ENCODE peak calls at places on chromosomes 5 and 9, in ten cellular contexts. H is thoracic aorta, S is HFF-Myc, R is BJ, L is HCT116, B is tibial artery, G is bronchial epithelial cell, V is stomach, Q is B cell, A is astrocyte of the cerebellum. M is an unnamed sample.
A peak's percentile ranks its signal among the peaks of the same experiment; 100 is the strongest.

GRCh38 chr5:4065472-4066320 is 470.1 kb downstream of the IRX1 start:
- DNase-seq in H (no peak), S (no peak), R (no peak), L (no peak), B (no peak), G (no peak), V (no peak), Q (no peak), A (no peak), M (no peak)

GRCh38 chr5:195401-196160 is 4.3 kb downstream of the LRRC14B start:
- DNase-seq in H (no peak), S (no peak), R (no peak), L (no peak), B (peak; percentile 55), G (no peak), V (no peak), Q (no peak), A (no peak), M (no peak)

GRCh38 chr9:31142456-31142855 is 1242.0 kb upstream of the ACO1 start:
- DNase-seq in H (no peak), S (no peak), R (no peak), L (no peak), B (no peak), G (no peak), V (no peak), Q (no peak), A (no peak), M (no peak)

GRCh38 chr5:89866410-89866809 is 543.1 kb downstream of the CETN3 start:
- DNase-seq in H (no peak), S (no peak), R (no peak), L (no peak), B (no peak), G (no peak), V (no peak), Q (no peak), A (no peak), M (no peak)

GRCh38 chr5:9212605-9213004 is 333.3 kb downstream of the SEMA5A start:
- DNase-seq in H (no peak), S (no peak), R (no peak), L (no peak), B (no peak), G (peak; percentile 64), V (no peak), Q (no peak), A (no peak), M (no peak)

GRCh38 chr9:91681461-91682305 is 258.1 kb upstream of the NFIL3 start:
- DNase-seq in H (no peak), S (no peak), R (no peak), L (peak; percentile 45), B (peak; percentile 77), G (peak; percentile 30), V (peak; percentile 82), Q (peak; percentile 77), A (peak; percentile 53), M (peak; percentile 72)

GRCh38 chr9:120904061-120904998 is 22.3 kb downstream of the TRAF1 start:
- DNase-seq in H (no peak), S (no peak), R (no peak), L (no peak), B (no peak), G (no peak), V (no peak), Q (peak; percentile 77), A (no peak), M (no peak)

GRCh38 chr5:171313481-171314206 is 4.6 kb downstream of the TLX3 start:
- DNase-seq in H (no peak), S (no peak), R (no peak), L (no peak), B (peak; percentile 38), G (no peak), V (no peak), Q (no peak), A (no peak), M (no peak)

GRCh38 chr5:9892696-9893095 is 262.5 kb upstream of the TAS2R1 start:
- DNase-seq in H (no peak), S (no peak), R (no peak), L (no peak), B (no peak), G (no peak), V (no peak), Q (no peak), A (no peak), M (no peak)

GRCh38 chr5:29744618-29745017 is 1448.9 kb upstream of the CDH6 start:
- DNase-seq in H (no peak), S (no peak), R (no peak), L (no peak), B (no peak), G (no peak), V (no peak), Q (no peak), A (no peak), M (no peak)

GRCh38 chr5:174166231-174167079 is 120.9 kb downstream of the NSG2 start:
- DNase-seq in H (no peak), S (no peak), R (no peak), L (no peak), B (peak; percentile 37), G (no peak), V (no peak), Q (no peak), A (no peak), M (no peak)

GRCh38 chr9:137083418-137084004 is 3.3 kb upstream of the MAN1B1 start:
- DNase-seq in H (peak; percentile 47), S (peak; percentile 89), R (peak; percentile 80), L (peak; percentile 94), B (peak; percentile 80), G (peak; percentile 97), V (peak; percentile 56), Q (no peak), A (peak; percentile 94), M (peak; percentile 81)

GRCh38 chr9:129284607-129285291 is 106.7 kb upstream of the IER5L start:
- DNase-seq in H (no peak), S (no peak), R (no peak), L (no peak), B (peak; percentile 58), G (no peak), V (no peak), Q (no peak), A (no peak), M (no peak)

GRCh38 chr9:107443786-107444185 is 45.8 kb downstream of the KLF4 start:
- DNase-seq in H (no peak), S (no peak), R (no peak), L (no peak), B (no peak), G (no peak), V (no peak), Q (no peak), A (no peak), M (no peak)

GRCh38 chr5:150989695-150990094 is 30.7 kb upstream of the GPX3 start:
- DNase-seq in H (no peak), S (no peak), R (no peak), L (no peak), B (no peak), G (no peak), V (no peak), Q (no peak), A (no peak), M (no peak)
- TF ChIP-seq CTCF in H (no peak), S (peak; percentile 31), R (no peak), L (peak; percentile 54), B (no peak), G (no peak), V (no peak), Q (no peak), A (no peak), M (peak; percentile 9)

GRCh38 chr5:160970605-160971191 is 118.7 kb upstream of the ATP10B start:
- DNase-seq in H (no peak), S (no peak), R (no peak), L (no peak), B (no peak), G (peak; percentile 55), V (no peak), Q (no peak), A (no peak), M (no peak)
- TF ChIP-seq CTCF in H (no peak), S (no peak), R (no peak), L (no peak), B (no peak), G (peak; percentile 40), V (peak; percentile 7), Q (peak; percentile 27), A (no peak), M (peak; percentile 20)

GRCh38 chr9:34431661-34432060 is 26.7 kb downstream of the FAM219A start:
- DNase-seq in H (no peak), S (no peak), R (no peak), L (no peak), B (no peak), G (no peak), V (peak; percentile 40), Q (no peak), A (no peak), M (no peak)

GRCh38 chr9:34428325-34428958 is 29.9 kb downstream of the FAM219A start:
- DNase-seq in H (no peak), S (no peak), R (no peak), L (no peak), B (no peak), G (no peak), V (peak; percentile 28), Q (no peak), A (peak; percentile 53), M (no peak)

GRCh38 chr9:34426340-34427074 is 31.9 kb downstream of the FAM219A start:
- DNase-seq in H (no peak), S (no peak), R (no peak), L (no peak), B (no peak), G (no peak), V (no peak), Q (no peak), A (no peak), M (no peak)

GRCh38 chr9:34430843-34431437 is 27.4 kb downstream of the FAM219A start:
- DNase-seq in H (no peak), S (no peak), R (no peak), L (peak; percentile 13), B (peak; percentile 66), G (peak; percentile 68), V (peak; percentile 57), Q (no peak), A (peak; percentile 70), M (peak; percentile 34)
- TF ChIP-seq CTCF in H (no peak), S (no peak), R (no peak), L (no peak), B (no peak), G (no peak), V (no peak), Q (no peak), A (no peak), M (no peak)

GRCh38 chr5:175585573-175585972 is 72.3 kb upstream of the HRH2 start:
- DNase-seq in H (no peak), S (no peak), R (no peak), L (no peak), B (no peak), G (no peak), V (no peak), Q (no peak), A (no peak), M (no peak)

GRCh38 chr5:175579742-175580432 is 78.0 kb upstream of the HRH2 start:
- DNase-seq in H (no peak), S (no peak), R (no peak), L (no peak), B (no peak), G (no peak), V (no peak), Q (no peak), A (no peak), M (no peak)

DNA sequence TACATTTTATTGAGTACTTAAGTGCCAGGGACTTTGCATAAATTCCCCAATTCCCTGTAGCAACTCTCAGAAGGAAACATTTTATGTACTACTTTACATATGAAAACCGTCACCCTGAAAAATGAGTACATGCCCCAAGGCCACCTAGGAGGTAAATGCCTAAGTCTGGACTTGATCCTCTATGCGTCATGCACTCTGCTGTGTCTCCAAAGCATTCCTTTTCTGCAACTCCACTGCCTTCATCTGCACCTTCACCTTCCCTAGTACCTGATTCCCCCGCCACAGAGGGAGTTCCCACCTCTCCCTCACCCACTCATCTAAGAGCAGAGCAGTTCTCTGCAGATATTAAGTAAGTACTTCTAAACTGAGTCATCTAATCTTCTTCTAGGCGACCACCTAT is 75.2 kb upstream of the HRH2 start:
- DNase-seq in H (no peak), S (no peak), R (no peak), L (no peak), B (no peak), G (peak; percentile 68), V (no peak), Q (no peak), A (no peak), M (no peak)
- TF ChIP-seq CTCF in H (no peak), S (no peak), R (no peak), L (no peak), B (no peak), G (no peak), V (no peak), Q (no peak), A (no peak), M (no peak)